ENCODE peak calls at places on chromosomes 4 and X, in four cellular contexts. A is omental fat pad, S is ovary, Z is foreskin keratinocyte. R is an unnamed sample.

GRCh38 chr4:139025841-139026240 is 10.3 kb downstream of the NOCT start:
- DNase-seq in A (no peak), S (no peak), Z (no peak), R (no peak)

GRCh38 chr4:81260443-81261102 is 45.6 kb upstream of the PRKG2 start:
- DNase-seq in A (no peak), S (no peak), Z (no peak), R (no peak)

GRCh38 chr4:153347117-153347516 is 2.6 kb downstream of the MND1 start:
- DNase-seq in A (no peak), S (no peak), Z (no peak), R (no peak)

GRCh38 chr4:5045099-5045498 is 6.2 kb upstream of the STK32B start:
- DNase-seq in A (no peak), S (no peak), Z (no peak), R (no peak)

GRCh38 chr4:77862478-77863216 is at the start of gene MRPL1:
- DNase-seq in A (peak; percentile 47), S (peak; percentile 89), Z (peak; percentile 86), R (peak; percentile 86)

GRCh38 chrX:152632445-152633097 is 5.1 kb upstream of the GABRQ start:
- DNase-seq in A (peak; percentile 79), S (no peak), Z (no peak), R (no peak)

GRCh38 chrX:9163153-9163790 is 129.3 kb upstream of the FAM9B start:
- DNase-seq in A (no peak), S (no peak), Z (no peak), R (no peak)

GRCh38 chr4:29948858-29949257 is 771.3 kb upstream of the PCDH7 start:
- DNase-seq in A (no peak), S (no peak), Z (no peak), R (no peak)

GRCh38 chr4:2333916-2334644 is 72.2 kb upstream of the MXD4 start:
- DNase-seq in A (no peak), S (no peak), Z (no peak), R (no peak)

GRCh38 chr4:87659247-87659931 is 9.3 kb downstream of the DMP1 start:
- DNase-seq in A (no peak), S (no peak), Z (peak; percentile 51), R (no peak)

GRCh38 chr4:187961171-187961570 is 34.4 kb upstream of the ZFP42 start:
- DNase-seq in A (no peak), S (no peak), Z (no peak), R (no peak)

GRCh38 chrX:129748265-129748664 is 9.5 kb downstream of the XPNPEP2 start:
- DNase-seq in A (no peak), S (peak; percentile 63), Z (no peak), R (no peak)

GRCh38 chr4:173485164-173485563 is 44.9 kb downstream of the HAND2 start:
- DNase-seq in A (no peak), S (no peak), Z (no peak), R (no peak)

GRCh38 chrX:69556094-69557011 is 52.2 kb downstream of the NALF2 start:
- DNase-seq in A (no peak), S (peak; percentile 59), Z (peak; percentile 14), R (no peak)

GRCh38 chr4:67327245-67327860 is 217.9 kb downstream of the CENPC start:
- DNase-seq in A (no peak), S (peak; percentile 44), Z (peak; percentile 11), R (no peak)

GRCh38 chr4:15378055-15378454 is 49.8 kb upstream of the C1QTNF7 start:
- DNase-seq in A (no peak), S (no peak), Z (no peak), R (no peak)

GRCh38 chr4:183751081-183751480 is 92.0 kb downstream of the TRAPPC11 start:
- DNase-seq in A (no peak), S (no peak), Z (no peak), R (no peak)

GRCh38 chr4:150960818-150961217 is 54.3 kb downstream of the LRBA start:
- DNase-seq in A (no peak), S (no peak), Z (no peak), R (peak; percentile 21)

GRCh38 chrX:22690116-22690515 is 309.6 kb upstream of the DDX53 start:
- DNase-seq in A (no peak), S (no peak), Z (no peak), R (no peak)

GRCh38 chr4:41599192-41599786 is 61.3 kb downstream of the LIMCH1 start:
- DNase-seq in A (no peak), S (no peak), Z (no peak), R (no peak)

GRCh38 chr4:184396001-184396400 is 78.3 kb downstream of the IRF2 start:
- DNase-seq in A (no peak), S (no peak), Z (no peak), R (peak; percentile 64)

GRCh38 chr4:153684182-153685073 is at the start of gene TLR2:
- DNase-seq in A (peak; percentile 44), S (peak; percentile 38), Z (no peak), R (peak; percentile 50)

GRCh38 chrX:373641-374471 is 12.9 kb downstream of the PPP2R3B start:
- DNase-seq in A (no peak), S (no peak), Z (no peak), R (peak; percentile 48)

GRCh38 chr4:10655968-10656367 is 28.6 kb downstream of the CLNK start:
- DNase-seq in A (no peak), S (no peak), Z (peak; percentile 23), R (no peak)

GRCh38 chrX:47091149-47091775 is 13.0 kb downstream of the RGN start:
- DNase-seq in A (no peak), S (no peak), Z (no peak), R (no peak)

GRCh38 chr4:84503495-84504437 is 4.7 kb upstream of the NKX6-1 start:
- DNase-seq in A (no peak), S (no peak), Z (peak; percentile 28), R (no peak)

GRCh38 chr4:2829321-2829932 is 14.2 kb upstream of the ADD1 start:
- DNase-seq in A (no peak), S (peak; percentile 11), Z (no peak), R (no peak)

GRCh38 chr4:63632858-63633257 is 776.4 kb downstream of the TECRL start:
- DNase-seq in A (no peak), S (no peak), Z (no peak), R (no peak)

GRCh38 chrX:38664285-38664684 is 102.9 kb downstream of the TSPAN7 start:
- DNase-seq in A (no peak), S (no peak), Z (no peak), R (no peak)

GRCh38 chr4:16939178-16939577 is 40.7 kb upstream of the LDB2 start:
- DNase-seq in A (no peak), S (no peak), Z (no peak), R (no peak)

GRCh38 chr4:128347930-128348660 is 60.5 kb upstream of the PGRMC2 start:
- DNase-seq in A (no peak), S (no peak), Z (no peak), R (no peak)

GRCh38 chr4:183349673-183350072 is 27.4 kb upstream of the CLDN24 start:
- DNase-seq in A (no peak), S (no peak), Z (peak; percentile 84), R (no peak)

GRCh38 chr4:151169223-151169622 is 69.8 kb downstream of the RPS3A start:
- DNase-seq in A (no peak), S (peak; percentile 84), Z (no peak), R (no peak)

GRCh38 chr4:10180927-10181744 is 64.5 kb upstream of the WDR1 start:
- DNase-seq in A (no peak), S (no peak), Z (peak; percentile 66), R (peak; percentile 31)

GRCh38 chr4:88008133-88008621 is 742 bp downstream of the PKD2 start:
- DNase-seq in A (no peak), S (peak; percentile 41), Z (no peak), R (peak; percentile 61)

GRCh38 chr4:94665500-94666398 is 92.0 kb upstream of the BMPR1B start:
- DNase-seq in A (no peak), S (no peak), Z (no peak), R (no peak)

GRCh38 chr4:117249333-117249732 is 164.0 kb upstream of the TRAM1L1 start:
- DNase-seq in A (no peak), S (no peak), Z (no peak), R (peak; percentile 26)

GRCh38 chr4:160562661-160563060 is 1459.8 kb downstream of the RAPGEF2 start:
- DNase-seq in A (no peak), S (no peak), Z (no peak), R (no peak)

DNA sequence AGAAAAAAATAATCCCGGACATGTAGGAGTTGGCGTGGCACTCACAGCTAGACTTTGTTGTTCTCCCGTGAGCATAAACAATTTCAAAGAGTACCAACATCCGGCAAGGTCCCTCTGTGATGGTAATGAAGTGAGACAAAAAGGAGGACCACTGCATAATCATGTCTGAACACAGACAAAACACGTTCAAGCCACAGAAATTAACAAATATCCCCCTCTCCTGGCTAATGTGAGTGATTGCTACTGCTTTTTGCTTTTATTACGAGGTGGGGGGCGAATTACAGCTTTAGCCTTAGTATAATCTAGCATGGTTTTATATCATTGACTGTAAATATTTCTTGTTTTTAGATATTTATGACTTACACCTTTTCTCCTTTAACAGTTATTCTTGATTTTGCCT is 118.5 kb downstream of the PLS3 start:
- DNase-seq in A (no peak), S (no peak), Z (no peak), R (no peak)
- TF ChIP-seq CTCF in A (no peak), S (peak; percentile 8), Z (peak; percentile 62), R (peak; percentile 16)

GRCh38 chr4:108060164-108060563 is 70.5 kb downstream of the HADH start:
- DNase-seq in A (no peak), S (no peak), Z (no peak), R (no peak)
- TF ChIP-seq CTCF in A (no peak), S (no peak), Z (peak; percentile 51), R (peak; percentile 32)

GRCh38 chr4:25172964-25173917 is 13.0 kb upstream of the SEPSECS start:
- DNase-seq in A (no peak), S (peak; percentile 66), Z (peak; percentile 98), R (no peak)
- TF ChIP-seq CTCF in A (no peak), S (no peak), Z (no peak), R (peak; percentile 5)

GRCh38 chr4:74189331-74190043 is 31.6 kb downstream of the MTHFD2L start:
- DNase-seq in A (no peak), S (no peak), Z (peak; percentile 27), R (peak; percentile 29)
- TF ChIP-seq CTCF in A (no peak), S (no peak), Z (peak; percentile 77), R (peak; percentile 57)

DNA sequence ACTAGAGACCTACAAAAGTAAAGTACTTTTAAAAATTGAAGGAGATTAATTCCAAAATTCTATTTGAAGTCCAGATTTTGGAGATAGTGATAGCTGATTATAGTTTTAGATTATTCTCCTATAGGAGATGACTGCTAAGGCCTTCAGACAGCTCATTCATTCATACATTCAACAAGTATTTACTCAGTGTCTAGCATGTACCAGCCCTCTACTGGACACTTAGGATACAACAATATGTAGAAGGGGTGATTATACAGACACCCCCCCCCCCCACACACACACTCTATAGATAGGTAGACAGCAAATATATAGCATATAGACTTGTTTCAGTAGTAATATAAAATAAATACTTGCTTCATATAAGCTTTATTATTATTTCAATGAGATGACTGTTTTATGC is 60.4 kb upstream of the TAF9B start:
- DNase-seq in A (no peak), S (no peak), Z (no peak), R (no peak)
- TF ChIP-seq CTCF in A (no peak), S (no peak), Z (peak; percentile 47), R (peak; percentile 38)